ENCODE peak calls at places on chromosomes 11 and 22, in nine cellular contexts. B is body of pancreas, S is ovary, Y is adrenal gland, E is A549, R is HCT116, F is lower leg skin, V is esophagus squamous epithelium, A is IMR-90. W is an unnamed sample.

GRCh38 chr22:19598054-19598855 is 74.0 kb upstream of the CLDN5 start:
- DNase-seq in B (no peak), S (no peak), Y (no peak), E (no peak), R (no peak), F (no peak), V (no peak), A (no peak), W (no peak)

GRCh38 chr11:35077709-35078695 is 61.0 kb upstream of the CD44 start:
- DNase-seq in B (no peak), S (no peak), Y (no peak), E (peak; percentile 39), R (peak; percentile 42), F (no peak), V (no peak), A (peak; percentile 84), W (no peak)

GRCh38 chr22:22327723-22328122 is 83.1 kb downstream of the VPREB1 start:
- DNase-seq in B (no peak), S (no peak), Y (no peak), E (no peak), R (no peak), F (no peak), V (no peak), A (no peak), W (peak; percentile 19)

GRCh38 chr22:47095395-47096122 is 333.1 kb downstream of the TBC1D22A start:
- DNase-seq in B (no peak), S (no peak), Y (no peak), E (no peak), R (no peak), F (peak; percentile 64), V (no peak), A (peak; percentile 32), W (no peak)

GRCh38 chr22:27629908-27630733 is 171.4 kb downstream of the MN1 start:
- DNase-seq in B (no peak), S (no peak), Y (no peak), E (no peak), R (no peak), F (no peak), V (no peak), A (no peak), W (no peak)

GRCh38 chr11:111185259-111185658 is 60.3 kb upstream of the POU2AF2 start:
- DNase-seq in B (no peak), S (no peak), Y (no peak), E (no peak), R (no peak), F (no peak), V (no peak), A (peak; percentile 71), W (no peak)

GRCh38 chr11:4697583-4697982 is at the start of gene OR51E2:
- DNase-seq in B (no peak), S (no peak), Y (no peak), E (no peak), R (no peak), F (no peak), V (no peak), A (peak; percentile 78), W (no peak)

GRCh38 chr22:31248965-31249940 is 37.2 kb downstream of the LIMK2 start:
- DNase-seq in B (no peak), S (peak; percentile 68), Y (no peak), E (no peak), R (no peak), F (no peak), V (no peak), A (no peak), W (no peak)

GRCh38 chr11:105229257-105229656 is 89.7 kb upstream of the CARD18 start:
- DNase-seq in B (no peak), S (no peak), Y (no peak), E (no peak), R (no peak), F (no peak), V (no peak), A (peak; percentile 80), W (no peak)

GRCh38 chr11:128911239-128911638 is 20.1 kb downstream of the KCNJ5 start:
- DNase-seq in B (no peak), S (peak; percentile 23), Y (no peak), E (no peak), R (no peak), F (no peak), V (no peak), A (no peak), W (no peak)

GRCh38 chr11:123622576-123622975 is 31.8 kb downstream of the SCN3B start:
- DNase-seq in B (no peak), S (no peak), Y (no peak), E (no peak), R (no peak), F (no peak), V (no peak), A (no peak), W (no peak)

GRCh38 chr22:46081831-46082210 is 68.5 kb upstream of the PPARA start:
- DNase-seq in B (peak; percentile 40), S (peak; percentile 59), Y (peak; percentile 58), E (no peak), R (no peak), F (no peak), V (no peak), A (no peak), W (no peak)

GRCh38 chr11:69950120-69950519 is 128.0 kb upstream of the ANO1 start:
- DNase-seq in B (no peak), S (no peak), Y (no peak), E (peak; percentile 52), R (peak; percentile 58), F (no peak), V (no peak), A (peak; percentile 31), W (no peak)

GRCh38 chr11:33320814-33321330 is 63.7 kb downstream of the HIPK3 start:
- DNase-seq in B (no peak), S (no peak), Y (no peak), E (no peak), R (no peak), F (no peak), V (no peak), A (peak; percentile 44), W (no peak)

GRCh38 chr11:111376453-111376871 is 2.6 kb downstream of the POU2AF1 start:
- DNase-seq in B (no peak), S (no peak), Y (no peak), E (no peak), R (no peak), F (no peak), V (no peak), A (no peak), W (no peak)

GRCh38 chr11:28123151-28123571 is 15.0 kb downstream of the METTL15 start:
- DNase-seq in B (no peak), S (no peak), Y (no peak), E (no peak), R (no peak), F (no peak), V (no peak), A (peak; percentile 82), W (no peak)

GRCh38 chr22:36284171-36284571 is 31.2 kb downstream of the APOL1 start:
- DNase-seq in B (no peak), S (peak; percentile 42), Y (no peak), E (no peak), R (no peak), F (no peak), V (no peak), A (no peak), W (no peak)

GRCh38 chr22:19842386-19843106 is 12.1 kb downstream of the GNB1L start:
- DNase-seq in B (no peak), S (no peak), Y (no peak), E (no peak), R (no peak), F (no peak), V (no peak), A (no peak), W (no peak)

GRCh38 chr11:60951909-60952741 is at the start of gene SLC15A3:
- DNase-seq in B (no peak), S (peak; percentile 65), Y (peak; percentile 56), E (no peak), R (no peak), F (peak; percentile 93), V (peak; percentile 65), A (peak; percentile 27), W (no peak)

GRCh38 chr22:43345761-43346261 is 2.6 kb upstream of the SCUBE1 start:
- DNase-seq in B (no peak), S (no peak), Y (no peak), E (no peak), R (no peak), F (no peak), V (no peak), A (no peak), W (no peak)

GRCh38 chr22:43343262-43343988 is at the start of gene SCUBE1:
- DNase-seq in B (peak; percentile 50), S (peak; percentile 92), Y (peak; percentile 64), E (peak; percentile 64), R (no peak), F (no peak), V (no peak), A (no peak), W (no peak)

GRCh38 chr22:43349636-43350035 is 6.5 kb upstream of the SCUBE1 start:
- DNase-seq in B (no peak), S (no peak), Y (no peak), E (no peak), R (no peak), F (no peak), V (no peak), A (no peak), W (no peak)

GRCh38 chr22:43345356-43345755 is 2.2 kb upstream of the SCUBE1 start:
- DNase-seq in B (no peak), S (no peak), Y (no peak), E (no peak), R (no peak), F (no peak), V (no peak), A (no peak), W (no peak)

GRCh38 chr22:43346521-43346929 is 3.4 kb upstream of the SCUBE1 start:
- DNase-seq in B (peak; percentile 52), S (peak; percentile 78), Y (peak; percentile 62), E (peak; percentile 65), R (peak; percentile 42), F (peak; percentile 90), V (no peak), A (no peak), W (no peak)
- TF ChIP-seq CTCF in B (peak; percentile 42), S (no peak), Y (peak; percentile 55), E (peak; percentile 48), R (peak; percentile 70), F (no peak), V (peak; percentile 59), A (peak; percentile 48), W (peak; percentile 78)

GRCh38 chr11:215581-216037 is 8.1 kb downstream of the RIC8A start:
- DNase-seq in B (no peak), S (no peak), Y (peak; percentile 12), E (no peak), R (no peak), F (no peak), V (no peak), A (no peak), W (no peak)
- TF ChIP-seq POLR2A in B (no peak), S (no peak), Y (no peak), E (no peak), R (no peak), F (no peak), V (no peak), A (peak; percentile 31), W (no peak)

GRCh38 chr11:114594703-114595102 is 883 bp downstream of the NXPE4 start:
- DNase-seq in B (no peak), S (no peak), Y (no peak), E (no peak), R (no peak), F (no peak), V (no peak), A (no peak), W (no peak)
- H3K4me3 ChIP-seq in B (no peak overlapping the region), S (no peak overlapping the region), Y (no peak overlapping the region), E (no peak overlapping the region), R (no peak overlapping the region), F (no peak overlapping the region), V (no peak overlapping the region), A (no peak overlapping the region), W (no peak overlapping the region)

GRCh38 chr11:106446961-106447360 is 369.5 kb downstream of the AASDHPPT start:
- DNase-seq in B (no peak), S (no peak), Y (no peak), E (no peak), R (no peak), F (no peak), V (no peak), A (no peak), W (no peak)
- TF ChIP-seq CTCF in B (no peak), S (no peak), Y (no peak), E (no peak), R (no peak), F (no peak), V (no peak), A (no peak), W (no peak)